ENCODE peak calls at places on chromosome 1, in six cellular contexts. One of them, this sample, is unnamed.
A peak's percentile ranks its signal among the peaks of the same experiment; 100 is the strongest.

GRCh38 chr1:172917972-172918371 is 132.8 kb downstream of the TNFSF18 start:
- DNase-seq in foreskin fibroblast: peak; percentile 96
- DNase-seq in choroid plexus epithelial cell: peak; percentile 97
- DNase-seq in NCI-H1092 treated with DMSO at 0.1 percent for 48 hours: no peak
- DNase-seq in GM18507: no peak
- DNase-seq in cardiac muscle cell: peak; percentile 93
- DNase-seq in this sample: no peak

GRCh38 chr1:9824702-9825089 is 931 bp upstream of the CLSTN1 start:
- DNase-seq in foreskin fibroblast: no peak
- DNase-seq in cardiac muscle cell: no peak
- DNase-seq in choroid plexus epithelial cell: no peak
- DNase-seq in NCI-H1092 treated with DMSO at 0.1 percent for 48 hours: no peak
- DNase-seq in GM18507: no peak
- DNase-seq in this sample: no peak

GRCh38 chr1:223709598-223709997 is 2.7 kb upstream of the CAPN2 start:
- DNase-seq in choroid plexus epithelial cell: peak; percentile 78
- DNase-seq in GM18507: no peak
- DNase-seq in NCI-H1092 treated with DMSO at 0.1 percent for 48 hours: no peak
- DNase-seq in foreskin fibroblast: peak; percentile 71
- DNase-seq in cardiac muscle cell: peak; percentile 62
- DNase-seq in this sample: no peak

GRCh38 chr1:2277741-2278488 is 49.8 kb downstream of the SKI start:
- DNase-seq in NCI-H1092 treated with DMSO at 0.1 percent for 48 hours: no peak
- DNase-seq in foreskin fibroblast: peak; percentile 47
- DNase-seq in GM18507: no peak
- DNase-seq in choroid plexus epithelial cell: no peak
- DNase-seq in cardiac muscle cell: no peak
- DNase-seq in this sample: no peak

GRCh38 chr1:63828322-63829044 is 54.7 kb downstream of the ROR1 start:
- DNase-seq in NCI-H1092 treated with DMSO at 0.1 percent for 48 hours: no peak
- DNase-seq in foreskin fibroblast: no peak
- DNase-seq in choroid plexus epithelial cell: no peak
- DNase-seq in GM18507: no peak
- DNase-seq in cardiac muscle cell: no peak
- DNase-seq in this sample: no peak

GRCh38 chr1:24250224-24250623 is 63.1 kb upstream of the IFNLR1 start:
- DNase-seq in cardiac muscle cell: no peak
- DNase-seq in GM18507: no peak
- DNase-seq in foreskin fibroblast: no peak
- DNase-seq in choroid plexus epithelial cell: no peak
- DNase-seq in NCI-H1092 treated with DMSO at 0.1 percent for 48 hours: no peak
- DNase-seq in this sample: no peak

GRCh38 chr1:93707956-93708355 is 26.3 kb upstream of the BCAR3 start:
- DNase-seq in NCI-H1092 treated with DMSO at 0.1 percent for 48 hours: no peak
- DNase-seq in foreskin fibroblast: no peak
- DNase-seq in choroid plexus epithelial cell: no peak
- DNase-seq in cardiac muscle cell: no peak
- DNase-seq in GM18507: peak; percentile 52
- DNase-seq in this sample: no peak

GRCh38 chr1:69455718-69456117 is 112.0 kb upstream of the LRRC7 start:
- DNase-seq in GM18507: no peak
- DNase-seq in foreskin fibroblast: no peak
- DNase-seq in NCI-H1092 treated with DMSO at 0.1 percent for 48 hours: no peak
- DNase-seq in choroid plexus epithelial cell: no peak
- DNase-seq in cardiac muscle cell: no peak
- DNase-seq in this sample: no peak

GRCh38 chr1:2933431-2934172 is 87.7 kb upstream of the ACTRT2 start:
- DNase-seq in choroid plexus epithelial cell: no peak
- DNase-seq in NCI-H1092 treated with DMSO at 0.1 percent for 48 hours: no peak
- DNase-seq in cardiac muscle cell: no peak
- DNase-seq in GM18507: no peak
- DNase-seq in foreskin fibroblast: no peak
- DNase-seq in this sample: peak; percentile 1

GRCh38 chr1:3902111-3902511 is 2.0 kb upstream of the C1orf174 start:
- DNase-seq in GM18507: no peak
- DNase-seq in foreskin fibroblast: no peak
- DNase-seq in NCI-H1092 treated with DMSO at 0.1 percent for 48 hours: no peak
- DNase-seq in cardiac muscle cell: no peak
- DNase-seq in choroid plexus epithelial cell: no peak
- DNase-seq in this sample: no peak

GRCh38 chr1:240465531-240465940 is 146.4 kb downstream of the GREM2 start:
- DNase-seq in foreskin fibroblast: peak; percentile 23
- DNase-seq in NCI-H1092 treated with DMSO at 0.1 percent for 48 hours: no peak
- DNase-seq in cardiac muscle cell: peak; percentile 23
- DNase-seq in GM18507: no peak
- DNase-seq in choroid plexus epithelial cell: peak; percentile 19
- DNase-seq in this sample: no peak